ENCODE peak calls at places on chromosomes 7 and 10, in four cellular contexts. T is activated effector memory CD4-positive, alpha-beta T cell treated with Interleukin-2 at 50 U/mL for 16 hours; L is GM12892; O is activated CD8-positive, alpha-beta memory T cell treated with anti-CD3 and anti-CD28 coated beads, Interleukin-2, amount 50 U/mL, for 4 hours. D is an unnamed sample.

GRCh38 chr7:106875508-106875907 is 10.4 kb downstream of the PIK3CG start:
- DNase-seq in T (no peak), L (no peak), O (no peak), D (no peak)

GRCh38 chr7:7667187-7667586 is 26.6 kb downstream of the UMAD1 start:
- DNase-seq in T (no peak), L (no peak), O (no peak), D (no peak)

GRCh38 chr7:1693991-1694524 is 24.0 kb downstream of the ELFN1 start:
- DNase-seq in T (no peak), L (no peak), O (no peak), D (peak)

GRCh38 chr10:18659784-18660561 is 742 bp downstream of the ARL5B start:
- DNase-seq in T (no peak), L (no peak), O (no peak), D (no peak)

GRCh38 chr7:41979834-41980307 is 257.1 kb downstream of the GLI3 start:
- DNase-seq in T (no peak), L (no peak), O (no peak), D (no peak)

GRCh38 chr7:28408105-28408973 is 4.0 kb upstream of the CREB5 start:
- DNase-seq in T (no peak), L (no peak), O (peak), D (peak)

GRCh38 chr10:131880016-131880590 is 20.7 kb upstream of the PPP2R2D start:
- DNase-seq in T (no peak), L (no peak), O (no peak), D (no peak)

GRCh38 chr10:61024801-61025201 is 80.8 kb upstream of the RHOBTB1 start:
- DNase-seq in T (no peak), L (no peak), O (no peak), D (no peak)

GRCh38 chr10:15784237-15784636 is 64.5 kb upstream of the ITGA8 start:
- DNase-seq in T (no peak), L (no peak), O (no peak), D (no peak)

D was measured in left ventricle myocardium superior.